ENCODE peak calls at places on chromosomes 16 and 17, in four cellular contexts. One of them, this sample, is unnamed.

GRCh38 chr16:49795513-49795912 is 60.4 kb downstream of the ZNF423 start:
- DNase-seq in T-cell: no peak
- DNase-seq in activated CD8-positive, alpha-beta memory T cell treated with anti-CD3 and anti-CD28 coated beads, Interleukin-2, amount 10 ng/mL, durations not matched to agents 7 days and 5 days: no peak
- DNase-seq in lung: no peak
- DNase-seq in this sample: no peak

GRCh38 chr16:24075929-24076716 is 180.0 kb upstream of the CACNG3 start:
- DNase-seq in T-cell: no peak
- DNase-seq in activated CD8-positive, alpha-beta memory T cell treated with anti-CD3 and anti-CD28 coated beads, Interleukin-2, amount 10 ng/mL, durations not matched to agents 7 days and 5 days: peak
- DNase-seq in lung: no peak
- DNase-seq in this sample: no peak

GRCh38 chr16:70433456-70434103 is 5.3 kb downstream of the ST3GAL2 start:
- DNase-seq in T-cell: no peak
- DNase-seq in activated CD8-positive, alpha-beta memory T cell treated with anti-CD3 and anti-CD28 coated beads, Interleukin-2, amount 10 ng/mL, durations not matched to agents 7 days and 5 days: no peak
- DNase-seq in lung: peak
- DNase-seq in this sample: peak

GRCh38 chr17:57415737-57416354 is 159.5 kb downstream of the MSI2 start:
- DNase-seq in T-cell: no peak
- DNase-seq in activated CD8-positive, alpha-beta memory T cell treated with anti-CD3 and anti-CD28 coated beads, Interleukin-2, amount 10 ng/mL, durations not matched to agents 7 days and 5 days: no peak
- DNase-seq in lung: no peak
- DNase-seq in this sample: no peak

GRCh38 chr16:27389272-27389961 is 12.6 kb upstream of the IL21R start:
- DNase-seq in T-cell: no peak
- DNase-seq in activated CD8-positive, alpha-beta memory T cell treated with anti-CD3 and anti-CD28 coated beads, Interleukin-2, amount 10 ng/mL, durations not matched to agents 7 days and 5 days: peak
- DNase-seq in lung: peak
- DNase-seq in this sample: peak

GRCh38 chr17:39755550-39756375 is 18.0 kb downstream of the GRB7 start:
- DNase-seq in T-cell: peak
- DNase-seq in activated CD8-positive, alpha-beta memory T cell treated with anti-CD3 and anti-CD28 coated beads, Interleukin-2, amount 10 ng/mL, durations not matched to agents 7 days and 5 days: peak
- DNase-seq in lung: no peak
- DNase-seq in this sample: no peak

GRCh38 chr16:73046484-73047214 is 1.3 kb downstream of the ZFHX3 start:
- DNase-seq in T-cell: no peak
- DNase-seq in activated CD8-positive, alpha-beta memory T cell treated with anti-CD3 and anti-CD28 coated beads, Interleukin-2, amount 10 ng/mL, durations not matched to agents 7 days and 5 days: no peak
- DNase-seq in lung: no peak
- DNase-seq in this sample: no peak

GRCh38 chr17:8632087-8632486 is 1.6 kb upstream of the MYH10 start:
- DNase-seq in T-cell: no peak
- DNase-seq in activated CD8-positive, alpha-beta memory T cell treated with anti-CD3 and anti-CD28 coated beads, Interleukin-2, amount 10 ng/mL, durations not matched to agents 7 days and 5 days: no peak
- DNase-seq in lung: no peak
- DNase-seq in this sample: no peak

This sample was measured in HFFc6.